ENCODE peak calls at places on chromosomes 1 and 21, in five cellular contexts. One of them, this sample, is unnamed.

GRCh38 chr1:179742717-179743678 is at the start of gene FAM163A:
- DNase-seq in progenitor cell of endocrine pancreas: peak
- DNase-seq in A549: peak
- DNase-seq in BJ: no peak
- DNase-seq in HCT116: no peak
- DNase-seq in this sample: peak

GRCh38 chr1:88401283-88401682 is 282.8 kb upstream of the PKN2 start:
- DNase-seq in progenitor cell of endocrine pancreas: no peak
- DNase-seq in BJ: no peak
- DNase-seq in A549: no peak
- DNase-seq in HCT116: no peak
- DNase-seq in this sample: no peak

GRCh38 chr1:119565131-119565772 is 58.2 kb downstream of the HSD3B1 start:
- DNase-seq in A549: no peak
- DNase-seq in HCT116: no peak
- DNase-seq in BJ: no peak
- DNase-seq in progenitor cell of endocrine pancreas: no peak
- DNase-seq in this sample: no peak

GRCh38 chr21:18274370-18274769 is 29.7 kb downstream of the CHODL start:
- DNase-seq in progenitor cell of endocrine pancreas: no peak
- DNase-seq in A549: no peak
- DNase-seq in BJ: no peak
- DNase-seq in HCT116: no peak
- DNase-seq in this sample: no peak

GRCh38 chr1:109668123-109668800 is 405 bp downstream of the GSTM2 start:
- DNase-seq in progenitor cell of endocrine pancreas: no peak
- DNase-seq in HCT116: no peak
- DNase-seq in BJ: no peak
- DNase-seq in A549: no peak
- DNase-seq in this sample: no peak

GRCh38 chr1:42932442-42932941 is 26.2 kb downstream of the SLC2A1 start:
- DNase-seq in BJ: no peak
- DNase-seq in progenitor cell of endocrine pancreas: no peak
- DNase-seq in HCT116: no peak
- DNase-seq in A549: no peak
- DNase-seq in this sample: no peak

GRCh38 chr1:47676311-47677054 is 238.6 kb downstream of the FOXD2 start:
- DNase-seq in HCT116: no peak
- DNase-seq in progenitor cell of endocrine pancreas: no peak
- DNase-seq in BJ: no peak
- DNase-seq in A549: no peak
- DNase-seq in this sample: no peak

GRCh38 chr1:213327318-213327667 is 276.3 kb downstream of the RPS6KC1 start:
- DNase-seq in HCT116: no peak
- DNase-seq in progenitor cell of endocrine pancreas: no peak
- DNase-seq in BJ: peak
- DNase-seq in A549: no peak
- DNase-seq in this sample: peak

GRCh38 chr21:33078907-33079582 is 9.1 kb downstream of the OLIG1 start:
- DNase-seq in A549: peak
- DNase-seq in HCT116: peak
- DNase-seq in BJ: no peak
- DNase-seq in progenitor cell of endocrine pancreas: no peak
- DNase-seq in this sample: peak

GRCh38 chr1:111399792-111400610 is 27.5 kb downstream of the OVGP1 start:
- DNase-seq in progenitor cell of endocrine pancreas: peak
- DNase-seq in A549: peak
- DNase-seq in HCT116: peak
- DNase-seq in BJ: no peak
- DNase-seq in this sample: peak

GRCh38 chr1:112689842-112690237 is 15.4 kb downstream of the MOV10 start:
- DNase-seq in BJ: no peak
- DNase-seq in progenitor cell of endocrine pancreas: no peak
- DNase-seq in HCT116: no peak
- DNase-seq in A549: no peak
- DNase-seq in this sample: no peak

GRCh38 chr1:234825498-234826176 is 215.7 kb upstream of the IRF2BP2 start:
- DNase-seq in BJ: no peak
- DNase-seq in A549: no peak
- DNase-seq in progenitor cell of endocrine pancreas: no peak
- DNase-seq in HCT116: no peak
- DNase-seq in this sample: no peak

GRCh38 chr1:240491156-240491555 is 120.8 kb downstream of the GREM2 start:
- DNase-seq in HCT116: no peak
- DNase-seq in progenitor cell of endocrine pancreas: no peak
- DNase-seq in A549: no peak
- DNase-seq in BJ: no peak
- DNase-seq in this sample: no peak

GRCh38 chr1:205983925-205984725 is 19.1 kb downstream of the RAB7B start:
- DNase-seq in A549: peak
- DNase-seq in HCT116: peak
- DNase-seq in BJ: no peak
- DNase-seq in progenitor cell of endocrine pancreas: peak
- DNase-seq in this sample: peak

GRCh38 chr1:205344010-205344808 is 12.5 kb downstream of the KLHDC8A start:
- DNase-seq in BJ: no peak
- DNase-seq in HCT116: no peak
- DNase-seq in A549: no peak
- DNase-seq in progenitor cell of endocrine pancreas: peak
- DNase-seq in this sample: peak

GRCh38 chr1:87134061-87134460 is 194.6 kb upstream of the LMO4 start:
- DNase-seq in HCT116: no peak
- DNase-seq in BJ: no peak
- DNase-seq in progenitor cell of endocrine pancreas: no peak
- DNase-seq in A549: no peak
- DNase-seq in this sample: no peak

GRCh38 chr1:219143735-219144134 is 29.9 kb upstream of the LYPLAL1 start:
- DNase-seq in progenitor cell of endocrine pancreas: no peak
- DNase-seq in BJ: no peak
- DNase-seq in HCT116: no peak
- DNase-seq in A549: no peak
- DNase-seq in this sample: no peak

GRCh38 chr1:116534014-116534739 is 36.6 kb downstream of the CD58 start:
- DNase-seq in HCT116: no peak
- DNase-seq in progenitor cell of endocrine pancreas: no peak
- DNase-seq in A549: no peak
- DNase-seq in BJ: no peak
- DNase-seq in this sample: no peak

GRCh38 chr21:35738342-35738961 is 321.9 kb downstream of the SETD4 start:
- DNase-seq in progenitor cell of endocrine pancreas: no peak
- DNase-seq in BJ: no peak
- DNase-seq in A549: no peak
- DNase-seq in HCT116: no peak
- DNase-seq in this sample: no peak

GRCh38 chr1:58358311-58358710 is 188.2 kb downstream of the OMA1 start:
- DNase-seq in progenitor cell of endocrine pancreas: no peak
- DNase-seq in A549: peak
- DNase-seq in BJ: peak
- DNase-seq in HCT116: no peak
- DNase-seq in this sample: no peak

GRCh38 chr1:246564839-246565750 is 966 bp downstream of the TFB2M start:
- DNase-seq in progenitor cell of endocrine pancreas: no peak
- DNase-seq in BJ: no peak
- DNase-seq in A549: no peak
- DNase-seq in HCT116: no peak
- DNase-seq in this sample: no peak

GRCh38 chr1:3731951-3732746 is 20.1 kb upstream of the CCDC27 start:
- DNase-seq in A549: no peak
- DNase-seq in HCT116: no peak
- DNase-seq in BJ: no peak
- DNase-seq in progenitor cell of endocrine pancreas: no peak
- DNase-seq in this sample: no peak

GRCh38 chr1:9009438-9010366 is 16.5 kb downstream of the SLC2A7 start:
- DNase-seq in BJ: no peak
- DNase-seq in HCT116: no peak
- DNase-seq in progenitor cell of endocrine pancreas: no peak
- DNase-seq in A549: no peak
- DNase-seq in this sample: peak

GRCh38 chr1:161007369-161007768 is 13.6 kb downstream of the F11R start:
- DNase-seq in progenitor cell of endocrine pancreas: no peak
- DNase-seq in HCT116: no peak
- DNase-seq in A549: no peak
- DNase-seq in BJ: no peak
- DNase-seq in this sample: no peak

GRCh38 chr1:66711420-66711819 is 40.8 kb upstream of the DYNLT5 start:
- DNase-seq in BJ: no peak
- DNase-seq in A549: no peak
- DNase-seq in progenitor cell of endocrine pancreas: no peak
- DNase-seq in HCT116: no peak
- DNase-seq in this sample: no peak

GRCh38 chr1:115929846-115930245 is 46.5 kb upstream of the SLC22A15 start:
- DNase-seq in BJ: peak
- DNase-seq in A549: no peak
- DNase-seq in progenitor cell of endocrine pancreas: no peak
- DNase-seq in HCT116: no peak
- DNase-seq in this sample: no peak

GRCh38 chr1:38804062-38804886 is 55.3 kb downstream of the RRAGC start:
- DNase-seq in BJ: no peak
- DNase-seq in A549: no peak
- DNase-seq in HCT116: no peak
- DNase-seq in progenitor cell of endocrine pancreas: no peak
- DNase-seq in this sample: no peak

GRCh38 chr1:152961201-152961891 is 9.1 kb upstream of the SPRR4 start:
- DNase-seq in HCT116: no peak
- DNase-seq in progenitor cell of endocrine pancreas: no peak
- DNase-seq in BJ: no peak
- DNase-seq in A549: no peak
- DNase-seq in this sample: no peak

GRCh38 chr1:168112673-168113305 is 23.9 kb downstream of the GPR161 start:
- DNase-seq in HCT116: no peak
- DNase-seq in BJ: no peak
- DNase-seq in progenitor cell of endocrine pancreas: no peak
- DNase-seq in A549: no peak
- DNase-seq in this sample: peak

GRCh38 chr1:156099282-156099681 is 15.2 kb upstream of the LMNA start:
- DNase-seq in A549: no peak
- DNase-seq in progenitor cell of endocrine pancreas: no peak
- DNase-seq in BJ: no peak
- DNase-seq in HCT116: no peak
- DNase-seq in this sample: no peak

GRCh38 chr1:2274968-2275475 is 46.9 kb downstream of the SKI start:
- DNase-seq in progenitor cell of endocrine pancreas: no peak
- DNase-seq in A549: no peak
- DNase-seq in BJ: no peak
- DNase-seq in HCT116: no peak
- DNase-seq in this sample: no peak

GRCh38 chr1:39195166-39196111 is 9.1 kb upstream of the MACF1 start:
- DNase-seq in A549: no peak
- DNase-seq in HCT116: no peak
- DNase-seq in progenitor cell of endocrine pancreas: no peak
- DNase-seq in BJ: peak
- DNase-seq in this sample: no peak

GRCh38 chr1:225919906-225920305 is 4.1 kb downstream of the PYCR2 start:
- DNase-seq in HCT116: no peak
- DNase-seq in BJ: peak
- DNase-seq in progenitor cell of endocrine pancreas: no peak
- DNase-seq in A549: no peak
- DNase-seq in this sample: no peak

GRCh38 chr1:28155628-28156027 is 20.9 kb downstream of the PTAFR start:
- DNase-seq in A549: no peak
- DNase-seq in BJ: no peak
- DNase-seq in progenitor cell of endocrine pancreas: no peak
- DNase-seq in HCT116: no peak
- DNase-seq in this sample: no peak

GRCh38 chr1:154863702-154864174 is 6.3 kb downstream of the KCNN3 start:
- DNase-seq in A549: peak
- DNase-seq in HCT116: peak
- DNase-seq in BJ: no peak
- DNase-seq in progenitor cell of endocrine pancreas: no peak
- DNase-seq in this sample: peak
- TF ChIP-seq CTCF in A549: peak
- TF ChIP-seq CTCF in HCT116: peak
- TF ChIP-seq CTCF in BJ: peak
- TF ChIP-seq CTCF in progenitor cell of endocrine pancreas: peak
- TF ChIP-seq CTCF in this sample: peak

GRCh38 chr1:151945725-151946365 is 36.5 kb upstream of the THEM4 start:
- DNase-seq in HCT116: peak
- DNase-seq in BJ: peak
- DNase-seq in progenitor cell of endocrine pancreas: no peak
- DNase-seq in A549: peak
- DNase-seq in this sample: peak
- TF ChIP-seq CTCF in HCT116: no peak
- TF ChIP-seq CTCF in BJ: no peak
- TF ChIP-seq CTCF in progenitor cell of endocrine pancreas: no peak
- TF ChIP-seq CTCF in A549: no peak
- TF ChIP-seq CTCF in this sample: no peak

GRCh38 chr1:193338194-193338593 is 151.8 kb upstream of the B3GALT2 start:
- DNase-seq in A549: no peak
- DNase-seq in HCT116: no peak
- DNase-seq in progenitor cell of endocrine pancreas: no peak
- DNase-seq in BJ: no peak
- DNase-seq in this sample: no peak
- TF ChIP-seq CTCF in A549: peak
- TF ChIP-seq CTCF in HCT116: no peak
- TF ChIP-seq CTCF in progenitor cell of endocrine pancreas: no peak
- TF ChIP-seq CTCF in BJ: peak
- TF ChIP-seq CTCF in this sample: peak

DNA sequence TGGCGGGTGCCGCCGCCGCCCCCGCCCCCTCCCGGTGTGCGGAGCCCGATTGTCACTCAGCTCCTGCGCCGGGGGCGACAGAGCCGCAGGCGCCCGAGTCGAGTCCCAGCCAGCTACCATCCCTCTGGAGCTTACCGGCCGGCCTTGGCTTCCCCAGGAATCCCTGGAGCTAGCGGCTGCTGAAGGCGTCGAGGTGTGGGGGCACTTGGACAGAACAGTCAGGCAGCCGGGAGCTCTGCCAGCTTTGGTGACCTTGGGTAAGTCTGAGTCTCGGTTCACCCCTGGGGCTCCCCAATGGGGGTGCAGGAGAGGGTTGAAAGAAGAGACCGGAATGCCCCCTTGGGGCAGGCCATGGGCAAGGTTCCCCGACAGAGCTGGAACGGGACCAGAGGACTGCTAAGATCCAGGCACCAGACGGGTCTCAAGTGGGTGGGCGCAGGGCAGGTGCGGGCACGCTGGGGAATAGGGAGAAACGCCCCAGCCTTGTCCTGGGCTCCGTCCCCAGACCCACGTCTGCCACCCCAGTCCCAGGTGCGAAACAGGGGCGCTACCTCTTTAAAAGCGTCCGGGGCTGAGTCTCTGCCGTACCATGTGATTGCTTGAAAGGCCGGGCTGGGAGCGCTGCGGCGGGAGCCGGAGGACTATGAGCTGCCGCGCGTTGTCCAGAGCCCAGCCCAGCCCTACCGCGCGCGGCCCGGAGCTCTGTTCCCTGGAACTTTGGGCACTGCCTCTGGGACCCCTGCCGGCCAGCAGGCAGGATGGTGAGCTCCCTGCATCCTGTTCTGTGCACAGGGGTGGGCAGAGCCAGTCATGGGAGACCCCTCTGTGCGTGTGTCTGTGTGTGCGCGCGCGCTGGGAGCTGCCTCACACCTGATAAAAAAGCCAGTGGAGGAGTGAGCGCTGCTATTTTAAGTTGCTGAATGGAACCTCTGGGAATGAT is at the start of gene ADORA1:
- DNase-seq in HCT116: peak
- DNase-seq in BJ: no peak
- DNase-seq in A549: peak
- DNase-seq in progenitor cell of endocrine pancreas: peak
- DNase-seq in this sample: peak
- TF ChIP-seq CTCF in HCT116: peak
- TF ChIP-seq CTCF in BJ: peak
- TF ChIP-seq CTCF in A549: no peak
- TF ChIP-seq CTCF in progenitor cell of endocrine pancreas: peak
- TF ChIP-seq CTCF in this sample: no peak